ENCODE peak calls at places on chromosomes 3 and 15, in six cellular contexts. Q is IMR-90, T is BJ, U is HFF-Myc, F is AG10803, A is uterus. S is an unnamed sample.

GRCh38 chr3:146313411-146314111 is 62.7 kb upstream of the PLSCR4 start:
- DNase-seq in A (no peak), T (peak; percentile 64), F (peak; percentile 92), U (peak; percentile 70), Q (peak; percentile 90), S (peak; percentile 28)

GRCh38 chr3:184241447-184242296 is 7.1 kb downstream of the ALG3 start:
- DNase-seq in T (no peak), Q (peak; percentile 21), F (no peak), A (no peak), U (no peak), S (no peak)

GRCh38 chr3:53375019-53375418 is 27.7 kb upstream of the DCP1A start:
- DNase-seq in Q (peak; percentile 41), F (peak; percentile 35), U (peak; percentile 36), A (peak; percentile 37), T (no peak), S (peak; percentile 23)

GRCh38 chr3:55570361-55570760 is 83.3 kb upstream of the WNT5A start:
- DNase-seq in Q (no peak), F (no peak), U (no peak), T (no peak), A (no peak), S (peak; percentile 48)

GRCh38 chr3:137760341-137761098 is 3.6 kb upstream of the SOX14 start:
- DNase-seq in A (no peak), F (no peak), T (no peak), U (no peak), Q (no peak), S (no peak)

GRCh38 chr3:68176600-68176999 is 522.2 kb upstream of the SUCLG2 start:
- DNase-seq in A (no peak), Q (no peak), U (no peak), F (no peak), T (no peak), S (no peak)

GRCh38 chr3:126053513-126053912 is 30.4 kb downstream of the SLC41A3 start:
- DNase-seq in A (no peak), F (no peak), U (no peak), T (no peak), Q (peak; percentile 23), S (no peak)

GRCh38 chr3:66033241-66034138 is 5.2 kb downstream of the MAGI1 start:
- DNase-seq in U (no peak), F (peak; percentile 53), T (no peak), A (no peak), Q (no peak), S (peak; percentile 19)

GRCh38 chr3:17932372-17932771 is 189.9 kb upstream of the TBC1D5 start:
- DNase-seq in Q (no peak), A (no peak), U (no peak), T (no peak), F (no peak), S (no peak)

GRCh38 chr3:23754215-23754614 is 51.5 kb upstream of the UBE2E1 start:
- DNase-seq in F (no peak), U (no peak), T (no peak), Q (no peak), A (no peak), S (no peak)

GRCh38 chr15:63466378-63467192 is 37.8 kb upstream of the USP3 start:
- DNase-seq in Q (peak; percentile 70), F (peak; percentile 61), A (peak; percentile 30), U (peak; percentile 63), T (no peak), S (no peak)

GRCh38 chr3:193190387-193190786 is 50.6 kb upstream of the PLAAT1 start:
- DNase-seq in U (no peak), Q (no peak), F (no peak), T (no peak), A (no peak), S (no peak)

GRCh38 chr3:27889745-27890144 is 167.6 kb upstream of the EOMES start:
- DNase-seq in T (no peak), U (no peak), Q (no peak), A (no peak), F (no peak), S (no peak)

GRCh38 chr15:31275331-31276262 is 51.0 kb upstream of the KLF13 start:
- DNase-seq in T (no peak), U (no peak), F (no peak), Q (no peak), A (peak; percentile 13), S (no peak)

GRCh38 chr3:100270218-100270588 is 9.4 kb downstream of the TBC1D23 start:
- DNase-seq in A (no peak), Q (no peak), T (no peak), U (no peak), F (no peak), S (no peak)

GRCh38 chr15:101190196-101190595 is 61.7 kb downstream of the CHSY1 start:
- DNase-seq in U (no peak), F (no peak), A (no peak), T (no peak), Q (peak; percentile 38), S (no peak)

GRCh38 chr15:101189341-101189679 is 62.5 kb downstream of the CHSY1 start:
- DNase-seq in A (no peak), U (no peak), F (no peak), T (no peak), Q (no peak), S (no peak)

GRCh38 chr15:101191242-101191641 is 60.6 kb downstream of the CHSY1 start:
- DNase-seq in T (no peak), A (no peak), U (no peak), F (no peak), Q (peak; percentile 52), S (no peak)

GRCh38 chr15:101188517-101189340 is 63.1 kb downstream of the CHSY1 start:
- DNase-seq in Q (peak; percentile 91), U (no peak), A (no peak), T (no peak), F (peak; percentile 81), S (no peak)

DNA sequence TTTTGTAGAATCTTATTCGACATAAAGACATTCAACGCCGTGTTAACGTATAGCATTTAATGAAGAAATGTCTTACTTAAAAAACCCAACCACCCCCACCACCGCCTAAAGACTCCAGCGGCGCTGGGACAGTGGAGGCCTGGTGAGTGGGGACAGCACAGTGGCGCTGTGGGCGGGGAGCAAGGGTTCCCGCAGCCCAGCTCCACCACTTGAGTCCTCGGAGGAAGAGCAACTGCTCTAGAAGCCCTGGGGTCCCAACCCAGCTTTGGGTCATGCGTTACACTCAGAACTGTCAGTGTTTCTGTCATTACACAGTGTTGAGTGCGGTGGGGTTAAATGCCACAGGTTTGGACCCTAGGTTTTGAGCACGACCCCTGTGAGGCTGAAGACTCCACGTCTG is 62.1 kb downstream of the CHSY1 start:
- DNase-seq in U (no peak), T (no peak), F (no peak), Q (no peak), A (no peak), S (no peak)
- H3K4me3 ChIP-seq in U (no peak overlapping the region), T (no peak overlapping the region), F (no peak overlapping the region), Q (no peak overlapping the region), A (no peak overlapping the region), S (no peak overlapping the region)

DNA sequence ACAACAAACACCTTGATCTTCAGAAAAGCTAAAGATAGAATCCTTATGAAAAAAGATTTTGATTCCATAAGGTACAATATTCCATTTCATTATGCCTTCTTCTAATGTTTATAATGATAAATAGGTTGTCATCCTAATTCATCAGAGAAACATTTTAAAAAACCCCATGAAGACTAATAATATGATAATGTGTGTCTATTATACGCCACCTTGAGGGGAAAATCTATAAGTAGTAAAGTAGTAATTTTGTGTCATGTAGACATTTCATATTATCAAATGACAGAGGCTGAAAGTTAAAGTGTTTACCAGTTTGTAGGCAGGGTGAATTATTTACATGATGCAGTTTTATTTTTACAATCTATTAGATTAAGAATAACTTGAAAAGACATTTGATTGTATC is 524.3 kb downstream of the GBE1 start:
- DNase-seq in Q (no peak), F (no peak), T (no peak), U (no peak), A (no peak), S (no peak)
- TF ChIP-seq CTCF in Q (no peak), F (no peak), T (no peak), U (no peak), A (no peak), S (no peak)

GRCh38 chr3:109336272-109336957 is 931 bp downstream of the DPPA4 start:
- DNase-seq in A (no peak), Q (peak; percentile 7), T (no peak), F (peak; percentile 3), U (no peak), S (no peak)
- H3K4me3 ChIP-seq in A (no peak overlapping the region), Q (peak overlapping the region; percentile 24), T (no peak overlapping the region), F (peak overlapping the region; percentile 24), U (no peak overlapping the region), S (peak overlapping the region; percentile 33)

GRCh38 chr3:80682951-80683350 is 915.2 kb upstream of the ROBO1 start:
- DNase-seq in Q (no peak), F (no peak), A (no peak), U (no peak), T (no peak), S (no peak)

GRCh38 chr3:80688814-80689213 is 921.0 kb upstream of the ROBO1 start:
- DNase-seq in T (no peak), Q (no peak), F (no peak), U (no peak), A (no peak), S (peak; percentile 44)
- TF ChIP-seq CTCF in T (peak; percentile 9), Q (peak; percentile 24), F (no peak), U (no peak), A (no peak), S (peak; percentile 38)

DNA sequence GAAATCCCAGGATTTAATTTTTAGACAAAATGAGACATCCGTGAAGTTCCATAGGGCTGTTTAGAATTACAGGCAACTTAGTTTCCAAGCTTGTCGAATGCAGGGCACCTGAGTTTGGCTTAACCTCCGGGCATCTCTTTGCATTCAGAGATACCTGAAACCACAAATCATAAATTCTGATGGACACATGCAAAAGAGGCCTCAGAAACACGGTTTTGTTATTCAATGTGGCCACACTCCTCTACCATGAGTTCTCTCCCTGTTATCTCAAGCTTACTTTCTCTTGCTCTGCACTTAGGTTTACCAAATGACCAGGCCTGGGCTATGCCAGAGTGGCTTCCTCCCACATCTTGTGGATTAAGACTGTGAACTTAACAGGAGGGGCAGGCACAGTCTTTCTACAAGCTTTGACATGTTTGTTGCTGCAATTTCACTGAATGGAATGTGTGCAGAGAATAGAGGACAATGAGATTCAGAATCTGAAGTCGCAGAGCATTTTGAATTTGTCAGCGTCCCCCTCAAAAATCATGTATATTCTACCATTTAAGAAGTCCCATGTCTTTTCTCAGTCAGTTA is 137.7 kb downstream of the TPRG1 start:
- DNase-seq in T (no peak), F (no peak), U (no peak), A (no peak), Q (no peak), S (no peak)
- H3K4me3 ChIP-seq in T (no peak overlapping the region), F (no peak overlapping the region), U (no peak overlapping the region), A (no peak overlapping the region), Q (no peak overlapping the region), S (no peak overlapping the region)